ENCODE peak calls at places on chromosomes 2 and 18, in four cellular contexts. N, U, T and B are unnamed samples.

GRCh38 chr2:96259497-96259921 is 6.3 kb downstream of the TMEM127 start:
- DNase-seq in N (no peak), U (no peak), T (no peak), B (no peak)

GRCh38 chr2:46574457-46575354 is 95.3 kb downstream of the TMEM247 start:
- DNase-seq in N (no peak), U (peak), T (peak), B (peak)

GRCh38 chr2:41892486-41892885 is 155.3 kb upstream of the PKDCC start:
- DNase-seq in N (no peak), U (no peak), T (no peak), B (no peak)

GRCh38 chr2:51846796-51847195 is 814.9 kb upstream of the NRXN1 start:
- DNase-seq in N (no peak), U (no peak), T (no peak), B (no peak)

GRCh38 chr2:83051538-83052192 is 1407.4 kb downstream of the SUCLG1 start:
- DNase-seq in N (no peak), U (no peak), T (no peak), B (no peak)

GRCh38 chr2:18987592-18988073 is 370.8 kb downstream of the OSR1 start:
- DNase-seq in N (no peak), U (peak), T (no peak), B (peak)

GRCh38 chr2:28312307-28313278 is 80.1 kb upstream of the FOSL2 start:
- DNase-seq in N (no peak), U (no peak), T (no peak), B (no peak)

GRCh38 chr18:61676763-61677434 is 215.9 kb downstream of the RNF152 start:
- DNase-seq in N (no peak), U (peak), T (no peak), B (peak)

GRCh38 chr2:8872821-8873432 is 35.5 kb upstream of the KIDINS220 start:
- DNase-seq in N (no peak), U (peak), T (peak), B (peak)

GRCh38 chr2:112310906-112311305 is 35.5 kb downstream of the ZC3H6 start:
- DNase-seq in N (no peak), U (no peak), T (no peak), B (no peak)

GRCh38 chr2:176647325-176648155 is 378.3 kb downstream of the MTX2 start:
- DNase-seq in N (no peak), U (no peak), T (no peak), B (no peak)

GRCh38 chr2:191682148-191682547 is 4.2 kb downstream of the NABP1 start:
- DNase-seq in N (no peak), U (no peak), T (no peak), B (no peak)

GRCh38 chr2:11368059-11368572 is 23.7 kb upstream of the ROCK2 start:
- DNase-seq in N (no peak), U (peak), T (no peak), B (peak)

GRCh38 chr2:164260506-164260905 is 360.8 kb downstream of the GRB14 start:
- DNase-seq in N (no peak), U (peak), T (no peak), B (no peak)

GRCh38 chr2:236658974-236659757 is 89.5 kb downstream of the ACKR3 start:
- DNase-seq in N (no peak), U (no peak), T (no peak), B (no peak)
- H3K27ac ChIP-seq in N (no peak), U (no peak), T (no peak), B (no peak)

DNA sequence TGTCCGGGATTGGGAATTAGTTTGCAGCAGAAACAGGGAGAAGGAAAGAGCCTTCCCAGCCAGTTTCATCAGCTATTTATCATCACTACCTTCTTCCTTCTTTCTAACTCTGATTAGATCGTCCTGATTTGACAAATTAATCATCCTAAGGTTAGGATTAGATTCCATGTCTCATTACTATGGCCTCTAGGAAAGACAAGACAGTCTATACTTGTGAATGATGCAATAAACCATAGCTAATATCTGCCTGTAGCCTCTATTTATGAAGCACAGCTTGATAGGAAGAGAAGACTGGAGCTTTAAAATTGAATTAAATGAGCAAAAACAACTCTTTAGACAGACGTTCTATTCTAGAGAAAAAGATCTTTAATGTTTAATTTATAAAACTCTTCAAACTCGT is 25.2 kb upstream of the FRZB start:
- DNase-seq in N (no peak), U (no peak), T (no peak), B (no peak)
- H2AFZ ChIP-seq in N (no peak), U (no peak), T (peak), B (no peak)

DNA sequence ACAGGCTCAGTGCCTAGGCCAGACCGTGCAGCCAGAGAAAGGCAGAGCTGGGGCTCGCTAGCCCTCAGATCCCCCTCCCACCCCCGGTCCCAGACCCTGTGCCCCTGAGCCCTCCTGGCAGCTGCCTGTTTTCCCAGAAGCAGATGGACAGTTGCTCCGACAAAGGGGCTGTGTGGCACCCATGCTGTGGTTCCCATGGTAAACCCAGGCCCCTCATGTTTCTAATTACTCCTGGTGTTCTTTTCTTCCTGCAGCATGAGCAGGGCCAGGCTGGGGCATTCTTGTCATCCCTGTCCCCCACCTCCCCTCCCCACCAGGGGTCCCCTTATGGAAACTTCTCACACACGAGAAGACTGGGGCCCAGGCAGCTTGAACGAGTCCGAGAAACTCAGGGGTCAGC is 269.6 kb downstream of the HAUS1 start:
- DNase-seq in N (no peak), U (no peak), T (no peak), B (no peak)
- H3K27ac ChIP-seq in N (no peak), U (no peak), T (no peak), B (no peak)

GRCh38 chr2:58699412-58699811 is 458.3 kb upstream of the FANCL start:
- DNase-seq in N (no peak), U (no peak), T (no peak), B (no peak)

GRCh38 chr2:58702302-58702696 is 461.2 kb upstream of the FANCL start:
- DNase-seq in N (peak), U (no peak), T (no peak), B (no peak)

GRCh38 chr2:58698610-58699009 is 457.5 kb upstream of the FANCL start:
- DNase-seq in N (no peak), U (no peak), T (no peak), B (no peak)

GRCh38 chr2:58700621-58701020 is 459.5 kb upstream of the FANCL start:
- DNase-seq in N (no peak), U (no peak), T (no peak), B (no peak)

DNA sequence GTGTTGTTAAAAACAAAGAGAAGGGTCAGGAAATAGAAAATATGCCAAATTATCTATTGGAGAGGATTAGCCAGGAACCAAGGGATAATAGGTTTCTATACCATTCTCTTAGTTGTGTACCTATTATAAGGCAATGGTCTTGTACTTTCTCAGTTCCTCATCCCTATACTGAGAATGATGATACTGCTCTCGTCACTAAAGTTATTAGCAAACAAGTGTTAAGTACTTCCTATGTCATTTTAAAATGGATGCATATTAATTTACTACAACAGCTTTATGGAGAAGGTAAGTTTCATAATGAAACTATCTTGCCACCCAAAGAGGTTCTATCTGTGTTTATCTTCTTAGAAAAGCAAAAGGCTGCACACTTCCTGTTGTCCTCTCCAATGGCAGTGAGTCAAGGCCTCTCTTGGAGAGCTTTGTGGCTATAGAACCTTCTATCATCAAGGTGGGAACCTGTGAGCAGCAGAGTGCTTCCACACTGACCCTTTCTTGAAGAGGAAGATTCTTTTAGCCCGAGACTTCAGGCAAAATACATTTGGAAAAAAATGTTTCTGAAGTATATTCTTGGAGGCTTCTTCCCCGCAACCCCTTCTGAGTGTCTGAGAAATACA is 460.7 kb upstream of the FANCL start:
- DNase-seq in N (no peak), U (no peak), T (no peak), B (no peak)
- H2AFZ ChIP-seq in N (no peak), U (no peak), T (no peak), B (no peak)

DNA sequence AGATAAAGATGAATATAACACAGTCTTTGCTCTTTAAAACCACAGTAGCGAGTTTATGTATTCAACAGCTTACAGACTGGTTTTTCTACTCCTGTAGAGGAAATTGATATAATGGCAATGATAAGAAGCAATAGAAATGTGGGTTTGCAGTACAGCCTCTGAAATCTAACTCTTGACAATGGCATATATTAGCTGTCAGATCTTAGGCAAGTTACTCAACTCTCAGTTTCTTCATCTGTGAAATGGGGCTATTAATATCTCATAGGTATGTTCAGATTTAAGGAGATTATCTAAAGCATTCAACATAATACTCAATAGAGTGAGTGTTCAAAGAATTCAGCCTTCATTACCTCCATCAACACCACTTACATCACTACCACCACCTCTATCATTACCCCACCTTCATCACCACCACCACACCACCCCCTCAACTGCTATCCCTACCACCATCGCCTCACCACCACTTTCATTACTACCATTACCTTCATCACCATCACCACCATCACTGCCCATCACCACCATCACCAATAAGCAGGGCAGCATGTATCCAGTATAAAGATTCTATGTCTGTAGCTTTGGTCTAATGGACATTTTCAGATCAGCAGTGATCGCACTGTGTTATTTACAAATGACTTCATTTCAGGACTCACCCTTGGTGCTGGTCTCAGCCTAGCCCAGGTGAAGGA is 22.7 kb downstream of the AOX1 start:
- DNase-seq in N (no peak), U (no peak), T (no peak), B (no peak)
- H3K27ac ChIP-seq in N (no peak), U (peak), T (no peak), B (no peak)

DNA sequence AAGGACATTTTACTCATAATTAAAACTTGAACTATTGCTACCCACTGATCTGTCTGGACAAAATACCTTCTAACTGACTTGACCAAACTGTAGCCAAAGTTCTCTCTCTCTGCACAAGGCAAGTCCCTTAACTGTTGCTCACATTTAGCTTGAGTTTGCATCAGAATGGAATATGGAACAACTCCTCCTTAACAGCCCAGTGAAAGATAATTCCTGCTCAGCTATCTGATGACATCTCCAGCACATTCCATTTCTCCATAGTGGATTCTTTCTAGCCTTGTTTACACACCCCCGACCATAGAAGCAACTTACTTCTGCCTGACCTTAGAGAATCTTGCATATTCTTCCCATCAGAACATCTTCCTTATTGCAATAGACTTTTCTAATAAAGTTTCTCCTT is 317.2 kb upstream of the CDH2 start:
- DNase-seq in N (no peak), U (no peak), T (no peak), B (no peak)
- H2AFZ ChIP-seq in N (no peak), U (no peak), T (no peak), B (no peak)

DNA sequence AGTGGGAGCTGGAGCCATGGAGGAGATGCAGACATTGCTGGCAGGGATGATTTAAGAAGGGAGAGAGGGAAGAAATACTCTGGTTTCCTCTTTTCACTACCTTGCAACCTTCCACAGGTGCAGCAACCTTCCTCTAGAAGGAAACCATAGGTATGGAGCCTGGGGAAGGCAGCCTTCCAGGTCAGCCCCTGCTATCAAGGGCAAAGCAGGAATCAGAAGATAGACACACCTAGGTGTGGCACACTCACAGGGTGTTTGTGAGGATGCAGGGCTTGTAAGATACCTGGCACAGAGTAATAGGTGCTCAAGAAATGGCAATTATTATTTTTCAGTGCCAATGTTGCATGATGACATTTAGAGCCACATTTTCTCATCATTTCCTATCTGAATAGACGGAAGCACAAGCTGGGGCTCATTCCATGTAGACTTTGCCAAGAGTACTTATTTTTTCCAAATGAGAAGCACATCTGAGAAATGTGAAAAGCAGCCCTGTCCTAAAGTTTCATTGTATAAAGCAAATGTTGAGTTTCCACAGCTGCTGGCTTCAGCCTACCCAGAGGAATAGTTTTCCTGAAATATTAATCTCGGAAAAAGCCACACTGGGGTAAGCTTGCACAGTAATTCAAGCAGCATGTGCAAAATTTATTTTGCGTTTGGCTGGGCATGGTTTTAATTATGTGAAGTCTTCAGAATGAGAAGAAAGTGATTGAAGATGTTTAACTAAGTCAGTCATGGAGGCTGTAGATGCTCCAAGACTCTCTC is 20.6 kb downstream of the EVA1A start:
- DNase-seq in N (no peak), U (peak), T (no peak), B (no peak)
- H3K27ac ChIP-seq in N (no peak), U (no peak), T (no peak), B (no peak)

GRCh38 chr2:127636248-127637235 is 9.4 kb upstream of the GPR17 start:
- DNase-seq in N (no peak), U (no peak), T (no peak), B (no peak)

GRCh38 chr2:127638361-127639110 is 7.4 kb upstream of the GPR17 start:
- DNase-seq in N (peak), U (no peak), T (no peak), B (no peak)

GRCh38 chr2:127637725-127638252 is 8.2 kb upstream of the GPR17 start:
- DNase-seq in N (peak), U (peak), T (no peak), B (no peak)

GRCh38 chr2:127635380-127636237 is 10.3 kb upstream of the GPR17 start:
- DNase-seq in N (no peak), U (no peak), T (no peak), B (no peak)

DNA sequence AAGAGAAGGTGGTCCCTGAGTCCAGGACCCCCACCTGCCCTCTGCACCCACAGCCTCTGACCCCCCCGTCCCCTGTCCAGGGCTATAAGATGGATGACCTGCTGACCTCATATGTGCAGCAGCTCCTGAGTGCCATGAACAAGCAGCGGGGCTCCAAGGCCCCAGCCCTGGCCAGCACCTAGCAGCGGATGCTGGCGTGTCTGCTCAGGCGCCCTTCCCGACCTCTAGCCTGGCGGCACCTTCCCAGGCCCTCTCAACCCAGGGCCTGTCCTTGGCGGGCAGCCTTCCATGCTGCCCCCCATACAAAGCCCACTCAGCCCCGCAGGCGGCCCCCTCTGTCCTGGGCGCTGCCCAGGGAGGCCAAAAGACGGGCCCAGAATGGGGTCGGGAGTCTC is 8.7 kb upstream of the GPR17 start:
- DNase-seq in N (no peak), U (no peak), T (no peak), B (no peak)
- H2AFZ ChIP-seq in N (no peak), U (no peak), T (no peak), B (no peak)

GRCh38 chr2:168641636-168642035 is 160.8 kb upstream of the NOSTRIN start:
- DNase-seq in N (no peak), U (no peak), T (no peak), B (no peak)
- H3K27ac ChIP-seq in N (no peak), U (no peak), T (no peak), B (no peak)